ENCODE peak calls at places on chromosomes 2 and 18, in five cellular contexts. Z is K562, H is HCT116, G is GM12878, P is H1. A is an unnamed sample.
A peak's percentile ranks its signal among the peaks of the same experiment; 100 is the strongest.

GRCh38 chr2:151150325-151150724 is 111.3 kb downstream of the RBM43 start:
- DNase-seq in Z (no peak), H (no peak), G (no peak), P (no peak), A (no peak)

GRCh38 chr2:72210470-72210869 is 62.8 kb upstream of the CYP26B1 start:
- DNase-seq in Z (peak; percentile 10), H (no peak), G (no peak), P (no peak), A (no peak)

GRCh38 chr2:48529189-48529588 is 765 bp upstream of the STON1 start:
- DNase-seq in Z (peak; percentile 18), H (no peak), G (no peak), P (peak; percentile 51), A (no peak)

GRCh38 chr2:30072250-30072842 is 74.5 kb upstream of the YPEL5 start:
- DNase-seq in Z (peak; percentile 80), H (peak; percentile 57), G (peak; percentile 16), P (peak; percentile 83), A (peak; percentile 70)

GRCh38 chr2:174931724-174932123 is 73.5 kb downstream of the CHN1 start:
- DNase-seq in Z (no peak), H (no peak), G (no peak), P (no peak), A (no peak)

GRCh38 chr2:24317491-24317920 is 42.8 kb downstream of the ITSN2 start:
- DNase-seq in Z (no peak), H (no peak), G (no peak), P (no peak), A (peak; percentile 14)

GRCh38 chr2:170824526-170825015 is 7.9 kb downstream of the GAD1 start:
- DNase-seq in Z (no peak), H (no peak), G (no peak), P (no peak), A (no peak)

GRCh38 chr2:189188446-189188845 is 8.9 kb upstream of the COL5A2 start:
- DNase-seq in Z (no peak), H (no peak), G (no peak), P (no peak), A (no peak)

GRCh38 chr18:45755936-45756335 is 32.0 kb downstream of the SLC14A1 start:
- DNase-seq in Z (no peak), H (no peak), G (no peak), P (no peak), A (no peak)

GRCh38 chr2:215750763-215751162 is 262.6 kb downstream of the MREG start:
- DNase-seq in Z (no peak), H (no peak), G (no peak), P (no peak), A (no peak)

GRCh38 chr2:230008708-230009066 is 60.0 kb downstream of the SLC16A14 start:
- DNase-seq in Z (no peak), H (no peak), G (no peak), P (no peak), A (no peak)

GRCh38 chr2:187233811-187234210 is 214.2 kb downstream of the CALCRL start:
- DNase-seq in Z (no peak), H (no peak), G (no peak), P (no peak), A (no peak)

GRCh38 chr2:111068435-111069058 is 52.2 kb upstream of the BCL2L11 start:
- DNase-seq in Z (no peak), H (peak; percentile 61), G (no peak), P (no peak), A (no peak)

GRCh38 chr2:116510117-116510671 is 1304.3 kb upstream of the DDX18 start:
- DNase-seq in Z (peak; percentile 1), H (no peak), G (no peak), P (no peak), A (peak; percentile 14)

GRCh38 chr18:29191263-29191662 is 1014.3 kb upstream of the CDH2 start:
- DNase-seq in Z (no peak), H (no peak), G (no peak), P (no peak), A (peak; percentile 1)

GRCh38 chr2:48467637-48468036 is 62.3 kb upstream of the STON1 start:
- DNase-seq in Z (no peak), H (no peak), G (no peak), P (no peak), A (no peak)

GRCh38 chr2:42217914-42218313 is 48.8 kb downstream of the EML4 start:
- DNase-seq in Z (no peak), H (no peak), G (no peak), P (no peak), A (no peak)

GRCh38 chr2:240584486-240585031 is 2.0 kb upstream of the CAPN10 start:
- DNase-seq in Z (peak; percentile 90), H (no peak), G (peak; percentile 100), P (no peak), A (peak; percentile 73)

GRCh38 chr18:32670727-32671126 is 102.1 kb downstream of the KLHL14 start:
- DNase-seq in Z (no peak), H (no peak), G (no peak), P (no peak), A (no peak)

GRCh38 chr2:424306-425172 is 136.6 kb upstream of the ALKAL2 start:
- DNase-seq in Z (no peak), H (no peak), G (no peak), P (peak; percentile 23), A (no peak)

GRCh38 chr18:79512461-79513380 is 117.0 kb downstream of the NFATC1 start:
- DNase-seq in Z (no peak), H (no peak), G (no peak), P (peak; percentile 39), A (no peak)

GRCh38 chr18:9835112-9835755 is 50.5 kb upstream of the TXNDC2 start:
- DNase-seq in Z (no peak), H (no peak), G (no peak), P (no peak), A (no peak)

GRCh38 chr18:58183226-58183625 is 139.2 kb downstream of the NEDD4L start:
- DNase-seq in Z (no peak), H (no peak), G (no peak), P (peak; percentile 26), A (no peak)

GRCh38 chr2:231308631-231309414 is 86.7 kb upstream of the B3GNT7 start:
- DNase-seq in Z (no peak), H (no peak), G (no peak), P (no peak), A (no peak)

GRCh38 chr2:224083631-224084030 is 44.5 kb upstream of the SERPINE2 start:
- DNase-seq in Z (no peak), H (no peak), G (no peak), P (no peak), A (no peak)

GRCh38 chr18:58856881-58857280 is 7.8 kb upstream of the ZNF532 start:
- DNase-seq in Z (no peak), H (no peak), G (no peak), P (no peak), A (no peak)

GRCh38 chr2:149061119-149061518 is 22.6 kb downstream of the LYPD6B start:
- DNase-seq in Z (no peak), H (no peak), G (no peak), P (no peak), A (no peak)

GRCh38 chr18:48867978-48868377 is 82.8 kb downstream of the SMAD7 start:
- DNase-seq in Z (no peak), H (no peak), G (no peak), P (no peak), A (no peak)

GRCh38 chr18:48866856-48867255 is 83.9 kb downstream of the SMAD7 start:
- DNase-seq in Z (no peak), H (no peak), G (no peak), P (no peak), A (no peak)

GRCh38 chr18:48866028-48866733 is 84.6 kb downstream of the SMAD7 start:
- DNase-seq in Z (no peak), H (no peak), G (no peak), P (no peak), A (no peak)

GRCh38 chr18:48869591-48869990 is 81.2 kb downstream of the SMAD7 start:
- DNase-seq in Z (no peak), H (no peak), G (no peak), P (no peak), A (no peak)

DNA sequence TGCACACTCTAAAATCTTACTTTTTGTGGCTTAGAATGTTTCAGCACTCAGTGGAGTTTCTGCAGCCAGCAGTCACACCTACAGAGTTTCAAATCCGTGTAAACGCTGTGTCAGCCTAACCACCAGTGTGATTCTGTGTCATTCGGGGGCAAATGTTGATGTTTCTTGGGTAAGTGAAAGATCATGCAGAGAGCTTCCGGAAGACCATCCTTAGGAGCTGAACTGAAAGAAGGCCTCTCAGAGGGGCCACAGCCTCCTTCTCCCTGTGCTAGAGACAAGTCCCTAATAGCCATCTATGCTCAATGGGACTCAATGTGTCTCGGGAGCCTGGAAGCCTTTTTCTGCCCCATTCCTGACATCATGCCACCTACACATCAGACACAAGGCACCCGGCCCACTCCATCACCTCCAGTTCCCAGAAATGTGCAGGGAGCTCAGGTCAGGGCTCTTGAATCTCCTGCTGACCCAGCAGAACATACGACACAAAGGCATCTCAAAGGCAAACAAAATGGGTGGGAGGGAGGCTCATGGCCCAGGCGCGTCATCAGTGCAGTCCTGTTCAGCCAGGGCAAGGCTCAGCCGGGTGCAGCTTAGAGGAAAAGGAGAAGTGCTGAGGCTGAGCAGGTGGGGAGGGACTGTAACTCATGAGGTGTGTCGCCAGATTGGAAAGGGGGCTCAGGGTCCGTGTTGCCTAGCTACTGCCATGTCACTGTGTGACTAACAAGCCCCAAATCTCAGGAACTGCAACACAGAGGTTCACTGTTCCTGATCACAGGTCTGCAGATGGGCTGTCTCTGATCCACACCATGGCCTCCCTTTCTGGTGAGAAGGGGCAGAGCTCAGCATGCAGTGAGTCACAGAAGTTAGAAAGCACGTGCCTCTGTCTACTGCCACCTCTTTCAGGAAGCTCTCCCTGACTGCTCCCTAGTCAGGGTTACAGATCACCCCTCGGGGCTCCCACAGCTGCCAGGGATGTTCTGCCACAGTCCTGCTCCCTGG is 82.0 kb downstream of the SMAD7 start:
- DNase-seq in Z (no peak), H (no peak), G (peak; percentile 96), P (no peak), A (peak; percentile 69)
- TF ChIP-seq POLR2A in Z (no peak), H (no peak), G (peak; percentile 73), P (no peak), A (no peak)

DNA sequence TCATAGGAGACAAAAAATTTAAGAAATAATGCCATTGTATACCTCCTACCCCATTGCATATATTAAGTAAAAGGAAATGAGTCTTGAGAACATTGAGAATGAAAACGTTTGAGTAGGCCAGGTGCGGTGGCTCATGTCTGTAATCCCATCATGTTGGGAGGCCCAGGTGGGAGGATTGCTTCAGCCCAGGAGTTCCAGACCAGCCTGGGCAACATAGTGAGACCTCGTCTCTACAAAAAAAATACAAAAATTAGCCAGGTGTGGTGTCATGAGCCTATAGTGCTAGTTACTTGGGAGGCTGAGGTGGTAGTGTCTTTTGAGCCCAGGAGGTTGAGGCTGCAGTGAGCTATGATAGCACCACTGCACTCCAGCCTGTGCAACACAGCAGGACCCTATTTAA is 107.7 kb upstream of the MGAT5 start:
- DNase-seq in Z (no peak), H (no peak), G (no peak), P (no peak), A (no peak)
- TF ChIP-seq SIN3A in Z (no peak), H (no peak), G (no peak), P (no peak), A (no peak)

GRCh38 chr2:120223034-120223912 is at the start of gene TMEM185B:
- DNase-seq in Z (peak; percentile 87), H (peak; percentile 62), G (no peak), P (peak; percentile 93), A (peak; percentile 59)
- TF ChIP-seq POLR2A in Z (peak; percentile 86), H (peak; percentile 43), G (peak; percentile 94), P (peak; percentile 69), A (peak; percentile 69)

DNA sequence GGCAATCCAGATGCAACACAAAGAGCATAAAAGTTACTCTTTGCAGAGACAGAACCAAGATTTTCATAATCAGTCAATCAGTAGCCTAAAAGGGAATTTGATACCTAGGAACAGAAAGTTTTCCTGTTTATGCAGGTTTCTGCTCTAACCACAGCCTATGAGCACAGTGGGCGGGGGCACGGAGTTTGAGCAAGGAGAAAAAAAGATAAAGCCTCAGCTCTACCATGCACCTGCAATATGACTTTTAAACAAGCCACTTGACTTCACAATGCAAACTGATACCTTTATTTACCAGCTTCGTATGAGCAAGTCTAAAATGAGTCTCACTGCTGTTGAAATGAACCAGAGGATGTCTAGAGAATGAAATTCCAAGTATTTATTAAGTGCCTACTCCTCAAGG is 5.6 kb upstream of the LRATD1 start:
- DNase-seq in Z (no peak), H (no peak), G (no peak), P (no peak), A (no peak)
- TF ChIP-seq SIN3A in Z (no peak), H (no peak), G (no peak), P (no peak), A (no peak)